ENCODE peak calls at places on chromosomes 6 and 20, in eight cellular contexts. C, S, I, H, Z, G, P and E are unnamed samples.

GRCh38 chr6:150987371-150987828 is 121.9 kb downstream of the MTHFD1L start:
- DNase-seq in C (peak), S (no peak), I (no peak), H (no peak), Z (peak), G (no peak), P (no peak), E (no peak)

GRCh38 chr6:138778331-138778730 is 4.8 kb downstream of the CCDC28A start:
- DNase-seq in C (no peak), S (no peak), I (no peak), H (no peak), Z (no peak), G (no peak), P (no peak), E (no peak)

GRCh38 chr6:43496370-43497128 is 13.6 kb downstream of the LRRC73 start:
- DNase-seq in C (no peak), S (no peak), I (peak), H (no peak), Z (peak), G (no peak), P (peak), E (no peak)

GRCh38 chr20:7629880-7630279 is 310.4 kb downstream of the HAO1 start:
- DNase-seq in C (no peak), S (no peak), I (no peak), H (no peak), Z (no peak), G (no peak), P (no peak), E (no peak)

GRCh38 chr6:44201200-44201599 is 15.5 kb upstream of the MYMX start:
- DNase-seq in C (no peak), S (no peak), I (no peak), H (peak), Z (no peak), G (no peak), P (no peak), E (no peak)

GRCh38 chr6:19723533-19723932 is 113.6 kb upstream of the ID4 start:
- DNase-seq in C (no peak), S (no peak), I (no peak), H (no peak), Z (peak), G (no peak), P (no peak), E (no peak)

GRCh38 chr6:135647521-135647920 is 150.0 kb upstream of the AHI1 start:
- DNase-seq in C (no peak), S (no peak), I (no peak), H (no peak), Z (no peak), G (no peak), P (no peak), E (no peak)

GRCh38 chr6:4607793-4608192 is 168.4 kb upstream of the CDYL start:
- DNase-seq in C (no peak), S (no peak), I (no peak), H (no peak), Z (no peak), G (no peak), P (no peak), E (no peak)

GRCh38 chr20:10332656-10333421 is 101.2 kb downstream of the MKKS start:
- DNase-seq in C (no peak), S (no peak), I (no peak), H (no peak), Z (no peak), G (peak), P (no peak), E (no peak)

GRCh38 chr20:3800256-3800877 is 4.3 kb downstream of the CDC25B start:
- DNase-seq in C (no peak), S (no peak), I (peak), H (no peak), Z (no peak), G (no peak), P (no peak), E (no peak)

GRCh38 chr6:118124851-118125250 is 217.8 kb downstream of the SLC35F1 start:
- DNase-seq in C (no peak), S (no peak), I (no peak), H (no peak), Z (no peak), G (no peak), P (no peak), E (no peak)

GRCh38 chr6:133184798-133185380 is 56.3 kb upstream of the EYA4 start:
- DNase-seq in C (no peak), S (no peak), I (no peak), H (no peak), Z (peak), G (no peak), P (no peak), E (no peak)

GRCh38 chr6:160455484-160456213 is 107.5 kb downstream of the SLC22A3 start:
- DNase-seq in C (peak), S (peak), I (peak), H (peak), Z (peak), G (peak), P (no peak), E (peak)

DNA sequence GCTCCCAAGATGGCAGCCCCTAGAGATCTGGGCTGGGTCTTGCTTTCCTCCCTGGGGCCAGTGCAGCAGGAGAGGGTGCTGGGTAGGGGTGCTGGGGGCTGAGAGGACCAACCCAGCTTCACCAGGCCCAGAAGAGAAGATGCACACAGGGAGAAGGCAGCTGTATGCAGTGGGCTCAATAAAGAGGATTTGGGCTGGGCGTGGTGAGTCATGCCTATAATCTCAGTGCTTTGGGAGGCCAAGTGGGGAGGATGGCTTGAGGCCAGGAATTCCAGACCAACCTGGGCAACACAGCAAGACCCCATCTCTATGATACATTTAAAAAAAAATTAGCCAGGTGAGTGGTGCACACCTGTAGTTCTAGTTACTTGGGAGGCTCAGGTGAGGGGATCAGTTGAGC is 25.7 kb upstream of the EMILIN3 start:
- DNase-seq in C (no peak), S (no peak), I (peak), H (no peak), Z (no peak), G (no peak), P (no peak), E (no peak)
- H3K27ac ChIP-seq in C (no peak), S (peak), I (peak), H (no peak), Z (no peak), G (no peak), P (peak), E (no peak)

GRCh38 chr20:38862226-38862625 is 56.7 kb downstream of the PPP1R16B start:
- DNase-seq in C (no peak), S (no peak), I (no peak), H (no peak), Z (no peak), G (no peak), P (no peak), E (no peak)

GRCh38 chr20:38864662-38865061 is 59.2 kb downstream of the PPP1R16B start:
- DNase-seq in C (no peak), S (no peak), I (no peak), H (no peak), Z (no peak), G (no peak), P (no peak), E (no peak)

GRCh38 chr20:38866265-38867061 is 59.8 kb upstream of the FAM83D start:
- DNase-seq in C (no peak), S (no peak), I (no peak), H (no peak), Z (no peak), G (no peak), P (no peak), E (no peak)

GRCh38 chr20:38861071-38861401 is 55.5 kb downstream of the PPP1R16B start:
- DNase-seq in C (no peak), S (no peak), I (no peak), H (no peak), Z (no peak), G (no peak), P (no peak), E (no peak)

DNA sequence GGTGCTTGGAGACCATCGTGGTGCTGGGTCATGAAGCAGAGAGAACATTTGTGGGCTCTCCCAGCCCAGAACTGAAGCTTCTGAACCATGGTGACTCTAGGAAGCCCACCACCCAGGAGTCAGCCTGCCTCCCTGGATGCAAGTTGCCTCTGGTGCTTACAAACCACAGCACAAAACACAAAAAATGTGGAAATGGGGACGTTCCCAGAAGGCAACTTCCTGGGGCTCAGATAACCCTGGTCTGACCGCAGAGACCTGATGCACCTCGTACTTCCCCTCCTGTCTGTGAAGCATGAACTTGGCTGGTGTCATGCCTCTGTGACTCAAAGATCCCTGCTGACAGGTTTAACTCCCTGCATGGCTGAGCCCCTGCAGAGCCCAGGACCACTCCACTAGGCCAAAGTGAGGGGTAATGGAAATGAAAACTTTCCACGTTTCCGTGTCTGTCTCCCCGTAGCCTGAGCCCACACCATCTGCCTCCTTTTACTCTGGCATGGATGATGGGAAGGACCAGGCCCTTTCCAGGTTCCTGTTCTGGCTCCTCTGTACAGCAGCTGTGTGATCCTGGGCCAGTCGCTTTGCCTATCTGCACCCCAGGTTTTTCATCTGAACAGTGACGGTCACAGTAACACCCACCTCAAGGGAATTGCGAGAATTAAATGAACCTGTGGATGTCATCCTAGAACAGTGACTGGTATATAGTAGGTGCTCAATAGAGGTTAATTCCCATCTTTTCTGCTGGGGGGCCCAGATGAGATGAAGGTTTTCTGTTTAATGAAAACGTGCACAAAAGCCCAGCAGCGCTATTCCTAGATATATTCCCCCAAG is 57.7 kb downstream of the PPP1R16B start:
- DNase-seq in C (peak), S (no peak), I (no peak), H (no peak), Z (no peak), G (no peak), P (no peak), E (no peak)
- H3K27ac ChIP-seq in C (peak), S (no peak), I (no peak), H (no peak), Z (no peak), G (no peak), P (no peak), E (peak)

DNA sequence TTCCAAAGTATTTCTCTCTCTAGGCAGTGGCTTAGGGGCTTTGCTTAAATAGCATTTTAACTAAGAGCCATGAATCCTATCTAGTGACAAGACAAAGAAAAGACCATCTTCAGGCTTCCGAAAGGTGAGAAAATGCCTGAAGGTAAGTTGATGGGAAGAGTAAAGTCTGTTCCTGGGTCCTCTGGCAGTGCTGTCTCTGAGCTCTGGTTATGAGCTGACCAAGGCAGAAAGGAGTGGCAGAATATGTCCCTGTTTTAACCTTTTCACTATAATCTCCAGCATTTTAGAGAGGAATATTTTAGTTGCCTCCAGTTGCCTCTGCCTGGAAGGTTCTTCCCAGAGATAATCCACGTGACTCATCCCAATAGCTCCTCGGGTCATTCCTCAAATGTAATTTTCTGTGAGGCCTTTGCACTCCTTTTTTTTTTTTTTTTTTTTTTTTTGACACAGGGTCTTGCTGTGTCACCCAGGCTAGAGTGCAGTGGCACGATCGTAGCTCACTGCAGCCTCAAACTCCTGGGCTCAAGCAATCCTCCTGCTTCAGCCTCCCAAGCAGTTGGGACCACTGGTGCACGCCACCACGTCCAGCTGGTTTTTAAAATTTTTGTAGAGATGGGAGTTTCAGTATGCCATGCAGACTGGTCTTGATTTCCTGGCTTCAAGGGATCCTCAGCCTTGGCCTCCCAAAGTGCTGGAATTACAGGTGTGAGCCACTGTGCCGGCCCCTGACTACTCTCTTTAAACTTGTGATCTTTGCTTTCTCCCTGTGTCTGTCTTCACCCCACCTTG is 3.7 kb upstream of the ARMH2 start:
- DNase-seq in C (no peak), S (no peak), I (no peak), H (no peak), Z (no peak), G (no peak), P (no peak), E (no peak)
- H3K27ac ChIP-seq in C (no peak), S (no peak), I (no peak), H (no peak), Z (peak), G (no peak), P (peak), E (no peak)

GRCh38 chr6:3013901-3014674 is 14.4 kb downstream of the NQO2 start:
- DNase-seq in C (no peak), S (no peak), I (no peak), H (no peak), Z (no peak), G (no peak), P (no peak), E (no peak)

GRCh38 chr6:3011592-3011991 is 11.9 kb downstream of the NQO2 start:
- DNase-seq in C (no peak), S (no peak), I (no peak), H (no peak), Z (no peak), G (no peak), P (no peak), E (no peak)

GRCh38 chr6:3014675-3015066 is 15.0 kb downstream of the NQO2 start:
- DNase-seq in C (no peak), S (no peak), I (no peak), H (no peak), Z (no peak), G (no peak), P (no peak), E (no peak)

GRCh38 chr6:3015144-3015543 is 15.4 kb downstream of the NQO2 start:
- DNase-seq in C (no peak), S (no peak), I (no peak), H (no peak), Z (no peak), G (no peak), P (no peak), E (no peak)

GRCh38 chr6:3013486-3013885 is 13.8 kb downstream of the NQO2 start:
- DNase-seq in C (no peak), S (no peak), I (peak), H (no peak), Z (peak), G (no peak), P (peak), E (no peak)
- H3K27ac ChIP-seq in C (no peak), S (no peak), I (no peak), H (no peak), Z (peak), G (no peak), P (peak), E (no peak)

GRCh38 chr6:36545767-36546663 is 1.3 kb downstream of the STK38 start:
- DNase-seq in C (peak), S (no peak), I (peak), H (peak), Z (no peak), G (no peak), P (no peak), E (peak)

GRCh38 chr6:36542041-36542440 is 5.2 kb downstream of the STK38 start:
- DNase-seq in C (no peak), S (no peak), I (no peak), H (no peak), Z (no peak), G (no peak), P (no peak), E (no peak)

GRCh38 chr6:36546664-36546957 is 668 bp downstream of the STK38 start:
- DNase-seq in C (no peak), S (no peak), I (peak), H (no peak), Z (no peak), G (no peak), P (no peak), E (no peak)

GRCh38 chr6:36546958-36547645 is at the start of gene STK38:
- DNase-seq in C (peak), S (peak), I (peak), H (peak), Z (peak), G (peak), P (peak), E (peak)

GRCh38 chr6:36544228-36544627 is 3.1 kb downstream of the STK38 start:
- DNase-seq in C (peak), S (peak), I (peak), H (peak), Z (no peak), G (no peak), P (no peak), E (no peak)
- H3K27ac ChIP-seq in C (peak), S (peak), I (peak), H (peak), Z (no peak), G (no peak), P (no peak), E (no peak)